ENCODE peak calls at places on chromosomes 12 and 14, in ten cellular contexts. One of them, this sample, is unnamed.

GRCh38 chr12:3636328-3636727 is 116.6 kb downstream of the CRACR2A start:
- DNase-seq in cardiac fibroblast: no peak
- DNase-seq in CD8-positive, alpha-beta memory T cell: no peak
- DNase-seq in stimulated activated naive CD8-positive, alpha-beta T cell treated with anti-CD3 and anti-CD28 coated beads, Interleukin-15, Interleukin-2, amounts not matched to agents 100 U/mL and 50 U/mL, for 24 hours: no peak
- DNase-seq in GDM1: no peak
- DNase-seq in small intestine: no peak
- DNase-seq in CD8-positive, alpha-beta T cell: no peak
- DNase-seq in NCI-H748 treated with DMSO at 0.1 percent for 48 hours: no peak
- DNase-seq in NCI-H1417: no peak
- DNase-seq in 8988T: no peak
- DNase-seq in this sample: no peak

GRCh38 chr14:68879841-68880575 is 87.1 kb upstream of the ZFP36L1 start:
- DNase-seq in cardiac fibroblast: no peak
- DNase-seq in CD8-positive, alpha-beta memory T cell: no peak
- DNase-seq in stimulated activated naive CD8-positive, alpha-beta T cell treated with anti-CD3 and anti-CD28 coated beads, Interleukin-15, Interleukin-2, amounts not matched to agents 100 U/mL and 50 U/mL, for 24 hours: no peak
- DNase-seq in GDM1: no peak
- DNase-seq in small intestine: no peak
- DNase-seq in CD8-positive, alpha-beta T cell: no peak
- DNase-seq in NCI-H748 treated with DMSO at 0.1 percent for 48 hours: no peak
- DNase-seq in NCI-H1417: no peak
- DNase-seq in 8988T: no peak
- DNase-seq in this sample: no peak

GRCh38 chr12:101792046-101792931 is 38.5 kb downstream of the GNPTAB start:
- DNase-seq in cardiac fibroblast: no peak
- DNase-seq in CD8-positive, alpha-beta memory T cell: no peak
- DNase-seq in stimulated activated naive CD8-positive, alpha-beta T cell treated with anti-CD3 and anti-CD28 coated beads, Interleukin-15, Interleukin-2, amounts not matched to agents 100 U/mL and 50 U/mL, for 24 hours: no peak
- DNase-seq in GDM1: no peak
- DNase-seq in small intestine: peak; percentile 66
- DNase-seq in CD8-positive, alpha-beta T cell: no peak
- DNase-seq in NCI-H748 treated with DMSO at 0.1 percent for 48 hours: no peak
- DNase-seq in NCI-H1417: no peak
- DNase-seq in 8988T: no peak
- DNase-seq in this sample: no peak

GRCh38 chr14:63573579-63573978 is 30.4 kb upstream of the PPP2R5E start:
- DNase-seq in cardiac fibroblast: peak; percentile 16
- DNase-seq in CD8-positive, alpha-beta memory T cell: no peak
- DNase-seq in stimulated activated naive CD8-positive, alpha-beta T cell treated with anti-CD3 and anti-CD28 coated beads, Interleukin-15, Interleukin-2, amounts not matched to agents 100 U/mL and 50 U/mL, for 24 hours: no peak
- DNase-seq in GDM1: no peak
- DNase-seq in small intestine: no peak
- DNase-seq in CD8-positive, alpha-beta T cell: no peak
- DNase-seq in NCI-H748 treated with DMSO at 0.1 percent for 48 hours: no peak
- DNase-seq in NCI-H1417: no peak
- DNase-seq in 8988T: no peak
- DNase-seq in this sample: peak; percentile 10

GRCh38 chr12:52873513-52873831 is 24.7 kb upstream of the KRT78 start:
- DNase-seq in cardiac fibroblast: no peak
- DNase-seq in CD8-positive, alpha-beta memory T cell: no peak
- DNase-seq in stimulated activated naive CD8-positive, alpha-beta T cell treated with anti-CD3 and anti-CD28 coated beads, Interleukin-15, Interleukin-2, amounts not matched to agents 100 U/mL and 50 U/mL, for 24 hours: no peak
- DNase-seq in GDM1: no peak
- DNase-seq in small intestine: no peak
- DNase-seq in CD8-positive, alpha-beta T cell: no peak
- DNase-seq in NCI-H748 treated with DMSO at 0.1 percent for 48 hours: peak; percentile 73
- DNase-seq in NCI-H1417: no peak
- DNase-seq in 8988T: no peak
- DNase-seq in this sample: no peak

GRCh38 chr14:59964251-59965007 is 44.5 kb downstream of the LRRC9 start:
- DNase-seq in cardiac fibroblast: no peak
- DNase-seq in CD8-positive, alpha-beta memory T cell: no peak
- DNase-seq in stimulated activated naive CD8-positive, alpha-beta T cell treated with anti-CD3 and anti-CD28 coated beads, Interleukin-15, Interleukin-2, amounts not matched to agents 100 U/mL and 50 U/mL, for 24 hours: no peak
- DNase-seq in GDM1: no peak
- DNase-seq in small intestine: no peak
- DNase-seq in CD8-positive, alpha-beta T cell: no peak
- DNase-seq in NCI-H748 treated with DMSO at 0.1 percent for 48 hours: no peak
- DNase-seq in NCI-H1417: no peak
- DNase-seq in 8988T: no peak
- DNase-seq in this sample: no peak

GRCh38 chr12:11749943-11750690 is 100.6 kb downstream of the ETV6 start:
- DNase-seq in cardiac fibroblast: no peak
- DNase-seq in CD8-positive, alpha-beta memory T cell: no peak
- DNase-seq in stimulated activated naive CD8-positive, alpha-beta T cell treated with anti-CD3 and anti-CD28 coated beads, Interleukin-15, Interleukin-2, amounts not matched to agents 100 U/mL and 50 U/mL, for 24 hours: no peak
- DNase-seq in GDM1: no peak
- DNase-seq in small intestine: no peak
- DNase-seq in CD8-positive, alpha-beta T cell: no peak
- DNase-seq in NCI-H748 treated with DMSO at 0.1 percent for 48 hours: no peak
- DNase-seq in NCI-H1417: no peak
- DNase-seq in 8988T: no peak
- DNase-seq in this sample: peak; percentile 37

GRCh38 chr14:92666251-92666650 is 82.2 kb downstream of the LGMN start:
- DNase-seq in cardiac fibroblast: no peak
- DNase-seq in CD8-positive, alpha-beta memory T cell: peak; percentile 31
- DNase-seq in stimulated activated naive CD8-positive, alpha-beta T cell treated with anti-CD3 and anti-CD28 coated beads, Interleukin-15, Interleukin-2, amounts not matched to agents 100 U/mL and 50 U/mL, for 24 hours: no peak
- DNase-seq in GDM1: no peak
- DNase-seq in small intestine: no peak
- DNase-seq in CD8-positive, alpha-beta T cell: no peak
- DNase-seq in NCI-H748 treated with DMSO at 0.1 percent for 48 hours: no peak
- DNase-seq in NCI-H1417: no peak
- DNase-seq in 8988T: no peak
- DNase-seq in this sample: no peak

GRCh38 chr12:4441355-4442330 is 4.0 kb downstream of the FGF6 start:
- DNase-seq in cardiac fibroblast: no peak
- DNase-seq in CD8-positive, alpha-beta memory T cell: no peak
- DNase-seq in stimulated activated naive CD8-positive, alpha-beta T cell treated with anti-CD3 and anti-CD28 coated beads, Interleukin-15, Interleukin-2, amounts not matched to agents 100 U/mL and 50 U/mL, for 24 hours: no peak
- DNase-seq in GDM1: no peak
- DNase-seq in small intestine: no peak
- DNase-seq in CD8-positive, alpha-beta T cell: no peak
- DNase-seq in NCI-H748 treated with DMSO at 0.1 percent for 48 hours: peak; percentile 17
- DNase-seq in NCI-H1417: no peak
- DNase-seq in 8988T: no peak
- DNase-seq in this sample: no peak

GRCh38 chr12:124993568-124994434 is at the start of gene BRI3BP:
- DNase-seq in cardiac fibroblast: peak; percentile 41
- DNase-seq in CD8-positive, alpha-beta memory T cell: peak; percentile 72
- DNase-seq in stimulated activated naive CD8-positive, alpha-beta T cell treated with anti-CD3 and anti-CD28 coated beads, Interleukin-15, Interleukin-2, amounts not matched to agents 100 U/mL and 50 U/mL, for 24 hours: peak; percentile 83
- DNase-seq in GDM1: peak; percentile 75
- DNase-seq in small intestine: peak; percentile 73
- DNase-seq in CD8-positive, alpha-beta T cell: peak; percentile 68
- DNase-seq in NCI-H748 treated with DMSO at 0.1 percent for 48 hours: peak; percentile 44
- DNase-seq in NCI-H1417: peak; percentile 86
- DNase-seq in 8988T: peak; percentile 61
- DNase-seq in this sample: peak; percentile 60

GRCh38 chr14:21097616-21098133 is 780 bp downstream of the ZNF219 start:
- DNase-seq in cardiac fibroblast: no peak
- DNase-seq in CD8-positive, alpha-beta memory T cell: peak; percentile 64
- DNase-seq in stimulated activated naive CD8-positive, alpha-beta T cell treated with anti-CD3 and anti-CD28 coated beads, Interleukin-15, Interleukin-2, amounts not matched to agents 100 U/mL and 50 U/mL, for 24 hours: no peak
- DNase-seq in GDM1: no peak
- DNase-seq in small intestine: no peak
- DNase-seq in CD8-positive, alpha-beta T cell: no peak
- DNase-seq in NCI-H748 treated with DMSO at 0.1 percent for 48 hours: no peak
- DNase-seq in NCI-H1417: no peak
- DNase-seq in 8988T: no peak
- DNase-seq in this sample: peak; percentile 64

This sample was measured in adrenal gland.